ENCODE peak calls at places on chromosomes 6 and 20, in seven cellular contexts. One of them, this sample, is unnamed.

GRCh38 chr6:47483853-47484546 is 6.4 kb downstream of the CD2AP start:
- DNase-seq in tibial nerve: no peak
- DNase-seq in cardiac muscle cell: no peak
- DNase-seq in psoas muscle: no peak
- DNase-seq in BE2C: no peak
- DNase-seq in GM12865: no peak
- DNase-seq in ovary: no peak
- DNase-seq in this sample: no peak

GRCh38 chr6:166588691-166589333 is 2.3 kb upstream of the RAMACL start:
- DNase-seq in tibial nerve: no peak
- DNase-seq in cardiac muscle cell: no peak
- DNase-seq in psoas muscle: no peak
- DNase-seq in BE2C: no peak
- DNase-seq in GM12865: peak; percentile 39
- DNase-seq in ovary: no peak
- DNase-seq in this sample: no peak

GRCh38 chr20:64035066-64035932 is 683 bp upstream of the C20orf204 start:
- DNase-seq in tibial nerve: no peak
- DNase-seq in cardiac muscle cell: no peak
- DNase-seq in psoas muscle: no peak
- DNase-seq in BE2C: peak; percentile 5
- DNase-seq in GM12865: peak; percentile 73
- DNase-seq in ovary: no peak
- DNase-seq in this sample: no peak

GRCh38 chr6:37576336-37576737 is 76.6 kb upstream of the CCDC167 start:
- DNase-seq in tibial nerve: no peak
- DNase-seq in cardiac muscle cell: no peak
- DNase-seq in psoas muscle: no peak
- DNase-seq in BE2C: no peak
- DNase-seq in GM12865: no peak
- DNase-seq in ovary: no peak
- DNase-seq in this sample: no peak

GRCh38 chr6:139891471-139891870 is 517.0 kb upstream of the CITED2 start:
- DNase-seq in tibial nerve: no peak
- DNase-seq in cardiac muscle cell: no peak
- DNase-seq in psoas muscle: no peak
- DNase-seq in BE2C: no peak
- DNase-seq in GM12865: no peak
- DNase-seq in ovary: no peak
- DNase-seq in this sample: no peak

GRCh38 chr6:139448998-139449610 is 74.7 kb upstream of the CITED2 start:
- DNase-seq in tibial nerve: no peak
- DNase-seq in cardiac muscle cell: no peak
- DNase-seq in psoas muscle: no peak
- DNase-seq in BE2C: no peak
- DNase-seq in GM12865: no peak
- DNase-seq in ovary: no peak
- DNase-seq in this sample: no peak

GRCh38 chr6:7468382-7469081 is 72.9 kb upstream of the DSP start:
- DNase-seq in tibial nerve: no peak
- DNase-seq in cardiac muscle cell: no peak
- DNase-seq in psoas muscle: peak; percentile 21
- DNase-seq in BE2C: peak; percentile 60
- DNase-seq in GM12865: no peak
- DNase-seq in ovary: peak; percentile 65
- DNase-seq in this sample: no peak

GRCh38 chr6:105995403-105995699 is 90.8 kb upstream of the PRDM1 start:
- DNase-seq in tibial nerve: no peak
- DNase-seq in cardiac muscle cell: no peak
- DNase-seq in psoas muscle: no peak
- DNase-seq in BE2C: no peak
- DNase-seq in GM12865: no peak
- DNase-seq in ovary: no peak
- DNase-seq in this sample: no peak

GRCh38 chr20:3749689-3750639 is 17.5 kb downstream of the HSPA12B start:
- DNase-seq in tibial nerve: no peak
- DNase-seq in cardiac muscle cell: peak; percentile 63
- DNase-seq in psoas muscle: no peak
- DNase-seq in BE2C: peak; percentile 87
- DNase-seq in GM12865: peak; percentile 35
- DNase-seq in ovary: no peak
- DNase-seq in this sample: no peak

GRCh38 chr20:41443667-41444066 is 77.0 kb upstream of the EMILIN3 start:
- DNase-seq in tibial nerve: no peak
- DNase-seq in cardiac muscle cell: no peak
- DNase-seq in psoas muscle: no peak
- DNase-seq in BE2C: no peak
- DNase-seq in GM12865: no peak
- DNase-seq in ovary: no peak
- DNase-seq in this sample: peak; percentile 15

GRCh38 chr6:51571168-51571567 is 516.2 kb downstream of the PKHD1 start:
- DNase-seq in tibial nerve: no peak
- DNase-seq in cardiac muscle cell: peak; percentile 21
- DNase-seq in psoas muscle: no peak
- DNase-seq in BE2C: no peak
- DNase-seq in GM12865: no peak
- DNase-seq in ovary: no peak
- DNase-seq in this sample: no peak

GRCh38 chr6:45614488-45615285 is 237.0 kb upstream of the SUPT3H start:
- DNase-seq in tibial nerve: no peak
- DNase-seq in cardiac muscle cell: no peak
- DNase-seq in psoas muscle: no peak
- DNase-seq in BE2C: no peak
- DNase-seq in GM12865: no peak
- DNase-seq in ovary: no peak
- DNase-seq in this sample: no peak

GRCh38 chr20:36591854-36592641 is 13.5 kb upstream of the RAB5IF start:
- DNase-seq in tibial nerve: no peak
- DNase-seq in cardiac muscle cell: peak; percentile 53
- DNase-seq in psoas muscle: no peak
- DNase-seq in BE2C: peak; percentile 41
- DNase-seq in GM12865: no peak
- DNase-seq in ovary: peak; percentile 34
- DNase-seq in this sample: no peak

GRCh38 chr6:18216411-18216810 is 47.9 kb downstream of the DEK start:
- DNase-seq in tibial nerve: no peak
- DNase-seq in cardiac muscle cell: no peak
- DNase-seq in psoas muscle: no peak
- DNase-seq in BE2C: no peak
- DNase-seq in GM12865: no peak
- DNase-seq in ovary: no peak
- DNase-seq in this sample: no peak

GRCh38 chr6:159520002-159520401 is 173.0 kb downstream of the SOD2 start:
- DNase-seq in tibial nerve: no peak
- DNase-seq in cardiac muscle cell: no peak
- DNase-seq in psoas muscle: no peak
- DNase-seq in BE2C: no peak
- DNase-seq in GM12865: no peak
- DNase-seq in ovary: no peak
- DNase-seq in this sample: no peak

GRCh38 chr20:54062812-54063280 is 7.5 kb downstream of the BCAS1 start:
- DNase-seq in tibial nerve: no peak
- DNase-seq in cardiac muscle cell: peak; percentile 48
- DNase-seq in psoas muscle: no peak
- DNase-seq in BE2C: no peak
- DNase-seq in GM12865: peak; percentile 73
- DNase-seq in ovary: no peak
- DNase-seq in this sample: no peak

GRCh38 chr20:49539481-49540231 is 28.3 kb downstream of the PTGIS start:
- DNase-seq in tibial nerve: no peak
- DNase-seq in cardiac muscle cell: no peak
- DNase-seq in psoas muscle: no peak
- DNase-seq in BE2C: no peak
- DNase-seq in GM12865: no peak
- DNase-seq in ovary: no peak
- DNase-seq in this sample: no peak

GRCh38 chr6:163416640-163417253 is 2.2 kb downstream of the QKI start:
- DNase-seq in tibial nerve: peak; percentile 80
- DNase-seq in cardiac muscle cell: peak; percentile 87
- DNase-seq in psoas muscle: no peak
- DNase-seq in BE2C: peak; percentile 54
- DNase-seq in GM12865: peak; percentile 57
- DNase-seq in ovary: peak; percentile 40
- DNase-seq in this sample: no peak

GRCh38 chr6:169619650-169620049 is 82.2 kb downstream of the WDR27 start:
- DNase-seq in tibial nerve: no peak
- DNase-seq in cardiac muscle cell: no peak
- DNase-seq in psoas muscle: no peak
- DNase-seq in BE2C: no peak
- DNase-seq in GM12865: no peak
- DNase-seq in ovary: no peak
- DNase-seq in this sample: no peak

GRCh38 chr20:14477125-14477524 is 139.7 kb upstream of the FLRT3 start:
- DNase-seq in tibial nerve: no peak
- DNase-seq in cardiac muscle cell: no peak
- DNase-seq in psoas muscle: no peak
- DNase-seq in BE2C: no peak
- DNase-seq in GM12865: no peak
- DNase-seq in ovary: no peak
- DNase-seq in this sample: no peak

GRCh38 chr20:57757767-57758166 is 48.0 kb upstream of the PMEPA1 start:
- DNase-seq in tibial nerve: no peak
- DNase-seq in cardiac muscle cell: no peak
- DNase-seq in psoas muscle: no peak
- DNase-seq in BE2C: no peak
- DNase-seq in GM12865: no peak
- DNase-seq in ovary: no peak
- DNase-seq in this sample: no peak

GRCh38 chr6:48893048-48893447 is 570.0 kb downstream of the MMUT start:
- DNase-seq in tibial nerve: no peak
- DNase-seq in cardiac muscle cell: no peak
- DNase-seq in psoas muscle: no peak
- DNase-seq in BE2C: no peak
- DNase-seq in GM12865: no peak
- DNase-seq in ovary: no peak
- DNase-seq in this sample: no peak

GRCh38 chr6:134307870-134308269 is 10.0 kb downstream of the SGK1 start:
- DNase-seq in tibial nerve: no peak
- DNase-seq in cardiac muscle cell: no peak
- DNase-seq in psoas muscle: no peak
- DNase-seq in BE2C: no peak
- DNase-seq in GM12865: no peak
- DNase-seq in ovary: no peak
- DNase-seq in this sample: no peak

GRCh38 chr20:35539756-35540212 is 2.1 kb upstream of the ERGIC3 start:
- DNase-seq in tibial nerve: peak; percentile 14
- DNase-seq in cardiac muscle cell: peak; percentile 96
- DNase-seq in psoas muscle: no peak
- DNase-seq in BE2C: peak; percentile 47
- DNase-seq in GM12865: peak; percentile 37
- DNase-seq in ovary: no peak
- DNase-seq in this sample: peak; percentile 37

GRCh38 chr6:152127429-152128165 is 320.1 kb downstream of the ESR1 start:
- DNase-seq in tibial nerve: no peak
- DNase-seq in cardiac muscle cell: no peak
- DNase-seq in psoas muscle: no peak
- DNase-seq in BE2C: no peak
- DNase-seq in GM12865: no peak
- DNase-seq in ovary: no peak
- DNase-seq in this sample: no peak

GRCh38 chr6:161372422-161372793 is 98.5 kb upstream of the AGPAT4 start:
- DNase-seq in tibial nerve: no peak
- DNase-seq in cardiac muscle cell: no peak
- DNase-seq in psoas muscle: no peak
- DNase-seq in BE2C: no peak
- DNase-seq in GM12865: no peak
- DNase-seq in ovary: no peak
- DNase-seq in this sample: no peak

GRCh38 chr20:48816282-48816860 is 11.4 kb downstream of the PREX1 start:
- DNase-seq in tibial nerve: no peak
- DNase-seq in cardiac muscle cell: no peak
- DNase-seq in psoas muscle: no peak
- DNase-seq in BE2C: no peak
- DNase-seq in GM12865: no peak
- DNase-seq in ovary: no peak
- DNase-seq in this sample: no peak

GRCh38 chr6:161228911-161229591 is 44.8 kb downstream of the AGPAT4 start:
- DNase-seq in tibial nerve: no peak
- DNase-seq in cardiac muscle cell: no peak
- DNase-seq in psoas muscle: no peak
- DNase-seq in BE2C: no peak
- DNase-seq in GM12865: peak; percentile 30
- DNase-seq in ovary: no peak
- DNase-seq in this sample: no peak

GRCh38 chr6:143405381-143406154 is 44.9 kb downstream of the ADAT2 start:
- DNase-seq in tibial nerve: no peak
- DNase-seq in cardiac muscle cell: no peak
- DNase-seq in psoas muscle: no peak
- DNase-seq in BE2C: no peak
- DNase-seq in GM12865: no peak
- DNase-seq in ovary: no peak
- DNase-seq in this sample: no peak

GRCh38 chr20:46559685-46560440 is 9.4 kb upstream of the OCSTAMP start:
- DNase-seq in tibial nerve: no peak
- DNase-seq in cardiac muscle cell: no peak
- DNase-seq in psoas muscle: no peak
- DNase-seq in BE2C: no peak
- DNase-seq in GM12865: no peak
- DNase-seq in ovary: no peak
- DNase-seq in this sample: no peak
- TF ChIP-seq CTCF in tibial nerve: no peak
- TF ChIP-seq CTCF in cardiac muscle cell: no peak
- TF ChIP-seq CTCF in psoas muscle: no peak
- TF ChIP-seq CTCF in BE2C: no peak
- TF ChIP-seq CTCF in GM12865: no peak
- TF ChIP-seq CTCF in ovary: no peak
- TF ChIP-seq CTCF in this sample: no peak

GRCh38 chr6:26235240-26235730 is 129.7 kb upstream of the BTN3A2 start:
- DNase-seq in tibial nerve: no peak
- DNase-seq in cardiac muscle cell: no peak
- DNase-seq in psoas muscle: no peak
- DNase-seq in BE2C: no peak
- DNase-seq in GM12865: peak; percentile 40
- DNase-seq in ovary: no peak
- DNase-seq in this sample: no peak
- H3K4me3 ChIP-seq in tibial nerve: peak overlapping the region; percentile 33
- H3K4me3 ChIP-seq in cardiac muscle cell: peak overlapping the region; percentile 45
- H3K4me3 ChIP-seq in psoas muscle: peak overlapping the region; percentile 64
- H3K4me3 ChIP-seq in BE2C: peak overlapping the region; percentile 97
- H3K4me3 ChIP-seq in GM12865: peak overlapping the region; percentile 66
- H3K4me3 ChIP-seq in ovary: peak overlapping the region; percentile 23
- H3K4me3 ChIP-seq in this sample: peak overlapping the region; percentile 66

GRCh38 chr6:32967151-32968091 is 973 bp upstream of the BRD2 start:
- DNase-seq in tibial nerve: peak; percentile 41
- DNase-seq in cardiac muscle cell: no peak
- DNase-seq in psoas muscle: no peak
- DNase-seq in BE2C: peak; percentile 49
- DNase-seq in GM12865: peak; percentile 79
- DNase-seq in ovary: no peak
- DNase-seq in this sample: no peak
- TF ChIP-seq CTCF in tibial nerve: peak; percentile 53
- TF ChIP-seq CTCF in cardiac muscle cell: peak; percentile 54
- TF ChIP-seq CTCF in psoas muscle: peak; percentile 46
- TF ChIP-seq CTCF in BE2C: peak; percentile 71
- TF ChIP-seq CTCF in GM12865: peak; percentile 58
- TF ChIP-seq CTCF in ovary: peak; percentile 30
- TF ChIP-seq CTCF in this sample: peak; percentile 61

DNA sequence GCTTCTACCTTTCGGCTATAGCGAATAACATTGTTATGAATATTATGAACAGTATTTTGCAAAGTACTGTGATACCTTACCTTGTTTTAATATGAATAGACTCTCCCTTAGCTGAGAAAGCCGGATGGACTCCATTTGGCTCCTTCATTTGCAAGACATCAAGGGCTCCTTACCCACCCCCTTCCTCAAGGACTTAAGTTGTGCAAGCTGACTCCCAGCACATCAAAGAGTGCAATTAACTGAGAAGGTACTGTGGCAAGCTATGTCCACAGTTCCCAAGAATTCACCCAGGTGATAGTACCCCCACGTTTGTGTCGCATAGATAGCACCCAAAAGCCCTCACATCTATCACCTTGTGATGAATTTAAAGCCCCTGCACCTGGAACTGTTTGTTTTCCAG is 11.2 kb downstream of the CST5 start:
- DNase-seq in tibial nerve: no peak
- DNase-seq in cardiac muscle cell: no peak
- DNase-seq in psoas muscle: no peak
- DNase-seq in BE2C: no peak
- DNase-seq in GM12865: no peak
- DNase-seq in ovary: no peak
- DNase-seq in this sample: no peak
- H3K4me3 ChIP-seq in tibial nerve: no peak overlapping the region
- H3K4me3 ChIP-seq in cardiac muscle cell: no peak overlapping the region
- H3K4me3 ChIP-seq in psoas muscle: no peak overlapping the region
- H3K4me3 ChIP-seq in BE2C: no peak overlapping the region
- H3K4me3 ChIP-seq in GM12865: no peak overlapping the region
- H3K4me3 ChIP-seq in ovary: no peak overlapping the region
- H3K4me3 ChIP-seq in this sample: no peak overlapping the region